ENCODE peak calls at places on chromosomes 6 and 20, in ten cellular contexts. K is Calu3; J is HCEC 1CT; Y is substantia nigra; M is Daoy; A is stimulated activated CD4-positive, alpha-beta T cell treated with anti-CD3 and anti-CD28 coated beads, Interleukin-15, amount 100 ng/mL, for 1 hour; T is T47D; D is SJCRH30; Z is caudate nucleus; U is activated naive CD4-positive, alpha-beta T cell treated with Interleukin-2 at 50 U/mL for 16 hours. V is an unnamed sample.

GRCh38 chr6:128073389-128073788 is 172.5 kb upstream of the THEMIS start:
- DNase-seq in A (no peak), K (no peak), Y (no peak), U (no peak), Z (no peak), D (no peak), J (no peak), M (no peak), T (no peak), V (no peak)

GRCh38 chr20:45963059-45964011 is 8.7 kb downstream of the ZNF335 start:
- DNase-seq in Y (no peak), M (no peak), T (peak), D (peak), K (peak), A (no peak), J (peak), U (no peak), Z (no peak), V (no peak)

GRCh38 chr6:148329568-148330299 is 12.9 kb upstream of the SASH1 start:
- DNase-seq in Y (no peak), U (no peak), D (no peak), A (no peak), J (peak), K (no peak), Z (no peak), T (no peak), M (no peak), V (no peak)

GRCh38 chr6:2773450-2773849 is 8.3 kb downstream of the WRNIP1 start:
- DNase-seq in J (peak), D (no peak), A (no peak), Y (no peak), M (no peak), U (no peak), T (no peak), Z (no peak), K (no peak), V (no peak)

GRCh38 chr6:113172531-113172966 is 684.6 kb upstream of the MARCKS start:
- DNase-seq in J (no peak), T (no peak), A (no peak), Z (peak), M (peak), K (no peak), U (no peak), D (peak), Y (peak), V (peak)

GRCh38 chr6:71091167-71091566 is 134.3 kb upstream of the B3GAT2 start:
- DNase-seq in T (peak), U (no peak), K (no peak), D (no peak), Y (no peak), J (no peak), A (no peak), M (no peak), Z (no peak), V (no peak)

GRCh38 chr6:25899580-25900408 is 25.8 kb upstream of the SLC17A3 start:
- DNase-seq in K (peak), M (no peak), Z (no peak), U (no peak), T (no peak), J (peak), D (no peak), Y (no peak), A (no peak), V (no peak)

GRCh38 chr20:59560588-59561227 is 43.6 kb upstream of the PHACTR3 start:
- DNase-seq in Z (no peak), T (peak), M (no peak), U (no peak), D (peak), K (peak), Y (no peak), J (no peak), A (no peak), V (no peak)

GRCh38 chr6:108712946-108713345 is 135.3 kb upstream of the ARMC2 start:
- DNase-seq in T (peak), U (no peak), Z (no peak), A (no peak), J (no peak), Y (no peak), K (peak), D (no peak), M (no peak), V (no peak)

GRCh38 chr20:48131581-48131980 is 346.3 kb upstream of the SULF2 start:
- DNase-seq in U (no peak), A (no peak), M (no peak), J (no peak), Y (no peak), K (no peak), T (no peak), Z (no peak), D (peak), V (no peak)

GRCh38 chr20:51481311-51481997 is 61.1 kb downstream of the NFATC2 start:
- DNase-seq in K (peak), Z (no peak), U (peak), T (no peak), J (no peak), A (peak), Y (no peak), D (no peak), M (no peak), V (no peak)

GRCh38 chr6:18323935-18324707 is 59.8 kb upstream of the DEK start:
- DNase-seq in J (peak), Z (no peak), A (no peak), T (peak), D (peak), K (peak), U (no peak), M (peak), Y (no peak), V (peak)

GRCh38 chr6:16762547-16763477 is 1.6 kb upstream of the ATXN1 start:
- DNase-seq in J (peak), D (peak), A (no peak), T (peak), U (peak), M (peak), Y (no peak), Z (no peak), K (peak), V (no peak)

GRCh38 chr20:62363920-62364851 is 2.9 kb downstream of the LAMA5 start:
- DNase-seq in A (no peak), M (peak), T (no peak), U (no peak), Z (no peak), D (peak), J (no peak), Y (no peak), K (peak), V (peak)

GRCh38 chr6:26657268-26657667 is 2.3 kb downstream of the ZNF322 start:
- DNase-seq in K (no peak), Y (no peak), J (no peak), Z (no peak), A (no peak), T (no peak), M (no peak), D (no peak), U (no peak), V (no peak)

GRCh38 chr6:169604076-169604475 is 97.8 kb downstream of the WDR27 start:
- DNase-seq in A (no peak), K (no peak), D (no peak), Z (no peak), T (no peak), J (peak), Y (no peak), U (no peak), M (no peak), V (no peak)

GRCh38 chr20:37915800-37916570 is 13.1 kb downstream of the VSTM2L start:
- DNase-seq in A (no peak), J (no peak), K (no peak), Y (no peak), Z (no peak), D (peak), T (no peak), U (no peak), M (no peak), V (peak)

V was measured in BE2C.